ENCODE peak calls at places on chromosomes 12 and 14, in seven cellular contexts. G is colonic mucosa, M is fibroblast of the aortic adventitia, A is B cell, Q is fibroblast of lung, Z is AG09309, N is GM12865. O is an unnamed sample.

GRCh38 chr12:77925536-77926108 is 94.9 kb downstream of the NAV3 start:
- DNase-seq in Q (peak), Z (peak), G (peak), M (peak), N (peak), A (no peak), O (peak)

GRCh38 chr12:34600592-34601462 is 578.5 kb downstream of the ALG10 start:
- DNase-seq in M (no peak), A (no peak), G (no peak), Z (no peak), Q (no peak), N (no peak), O (peak)

GRCh38 chr14:99346470-99347080 is 74.6 kb upstream of the BCL11B start:
- DNase-seq in N (no peak), Q (no peak), Z (no peak), M (no peak), G (no peak), A (peak), O (no peak)

GRCh38 chr14:61102549-61103466 is 121.8 kb downstream of the SLC38A6 start:
- DNase-seq in Q (no peak), Z (no peak), M (no peak), G (no peak), A (no peak), N (peak), O (no peak)

GRCh38 chr14:39988939-39989338 is 556.7 kb upstream of the FBXO33 start:
- DNase-seq in A (no peak), M (peak), Z (peak), G (no peak), N (peak), Q (peak), O (no peak)

GRCh38 chr14:54349713-54350112 is 47.1 kb upstream of the CDKN3 start:
- DNase-seq in Q (no peak), A (no peak), M (no peak), G (no peak), Z (no peak), N (no peak), O (no peak)

GRCh38 chr14:21933681-21934080 is 260.1 kb upstream of the OR4E1 start:
- DNase-seq in Q (no peak), M (no peak), G (no peak), Z (no peak), N (no peak), A (no peak), O (no peak)

GRCh38 chr14:91368681-91369416 is 48.8 kb downstream of the CCDC88C start:
- DNase-seq in A (no peak), N (no peak), Z (no peak), Q (no peak), M (no peak), G (no peak), O (no peak)

GRCh38 chr12:78818487-78818886 is 46.1 kb upstream of the SYT1 start:
- DNase-seq in Z (no peak), G (no peak), N (no peak), M (no peak), A (no peak), Q (no peak), O (no peak)

GRCh38 chr12:47079894-47080724 is at the start of gene AMIGO2:
- DNase-seq in Q (peak), A (peak), N (no peak), Z (no peak), G (peak), M (peak), O (no peak)

GRCh38 chr12:14607561-14607960 is 39.9 kb upstream of the PLBD1 start:
- DNase-seq in Q (no peak), G (no peak), N (no peak), A (no peak), M (no peak), Z (no peak), O (no peak)

GRCh38 chr12:100521958-100522357 is 48.3 kb downstream of the NR1H4 start:
- DNase-seq in Z (no peak), N (no peak), A (no peak), Q (no peak), G (no peak), M (no peak), O (no peak)

GRCh38 chr12:65935906-65936528 is 111.7 kb downstream of the HMGA2 start:
- DNase-seq in M (no peak), A (no peak), Q (peak), G (no peak), Z (no peak), N (no peak), O (no peak)

GRCh38 chr12:69719336-69720316 is 19.0 kb upstream of the RAB3IP start:
- DNase-seq in Z (no peak), N (no peak), A (no peak), M (no peak), Q (no peak), G (no peak), O (no peak)

GRCh38 chr12:11727133-11727664 is 77.7 kb downstream of the ETV6 start:
- DNase-seq in Z (no peak), G (no peak), A (no peak), M (no peak), Q (no peak), N (peak), O (no peak)

GRCh38 chr14:100593751-100594624 is 6.8 kb upstream of the BEGAIN start:
- DNase-seq in M (no peak), G (no peak), Q (no peak), N (no peak), Z (no peak), A (no peak), O (no peak)

GRCh38 chr14:23057757-23058653 is 685 bp upstream of the CDH24 start:
- DNase-seq in Q (peak), G (peak), Z (no peak), N (peak), M (peak), A (peak), O (peak)

GRCh38 chr12:262817-263216 is at the start of gene SLC6A13:
- DNase-seq in M (no peak), Z (no peak), N (no peak), G (no peak), A (no peak), Q (peak), O (no peak)

GRCh38 chr14:59565112-59565511 is 11.5 kb downstream of the CCDC175 start:
- DNase-seq in M (no peak), A (no peak), Q (peak), G (peak), Z (no peak), N (no peak), O (no peak)

GRCh38 chr14:61281186-61281676 is at the start of gene TMEM30B:
- DNase-seq in Q (no peak), G (peak), A (no peak), N (no peak), M (no peak), Z (no peak), O (peak)

GRCh38 chr14:38210587-38211257 is 3.0 kb downstream of the SSTR1 start:
- DNase-seq in Z (no peak), G (no peak), A (no peak), N (no peak), Q (peak), M (peak), O (peak)

GRCh38 chr12:101775814-101776213 is 36.6 kb upstream of the SYCP3 start:
- DNase-seq in Q (no peak), G (no peak), Z (no peak), M (no peak), N (no peak), A (no peak), O (no peak)

GRCh38 chr12:127680516-127680915 is 586.5 kb upstream of the TMEM132C start:
- DNase-seq in Z (peak), N (no peak), M (peak), Q (no peak), A (no peak), G (no peak), O (no peak)

DNA sequence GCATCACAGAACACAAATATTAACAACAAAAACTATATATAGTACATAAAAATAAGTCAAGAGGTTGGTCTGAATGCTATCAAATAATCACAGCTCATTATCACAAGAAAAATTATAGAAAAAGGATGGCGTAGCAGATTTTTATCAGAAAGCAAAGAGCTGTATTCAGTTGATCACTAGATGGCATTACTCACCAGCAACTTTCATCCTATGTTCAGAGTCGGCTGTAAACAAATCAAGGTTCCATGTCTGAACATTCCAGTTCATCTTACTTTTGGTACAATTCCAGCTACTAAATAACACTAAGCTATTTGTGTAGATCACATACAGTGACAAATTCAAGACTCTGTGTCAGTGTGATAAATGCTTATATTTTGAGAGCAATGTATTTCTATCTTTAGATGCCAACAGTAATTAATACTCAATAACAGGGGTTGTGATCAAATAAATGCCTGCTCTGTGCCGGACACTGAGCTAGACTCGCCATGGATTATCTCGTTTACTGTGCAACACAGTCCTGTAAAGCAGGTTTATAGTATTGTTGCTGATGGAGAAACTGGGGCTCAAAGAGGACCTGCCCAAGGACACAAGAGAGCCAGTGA is 30.1 kb downstream of the NRDE2 start:
- DNase-seq in M (peak), Z (peak), N (peak), Q (peak), A (no peak), G (no peak), O (no peak)
- TF ChIP-seq CTCF in M (peak), Z (peak), N (peak), Q (peak), A (peak), G (peak), O (peak)

GRCh38 chr12:55659486-55660385 is 23.0 kb downstream of the OR10P1 start:
- DNase-seq in M (peak), A (no peak), Q (peak), G (no peak), Z (peak), N (peak), O (no peak)
- TF ChIP-seq CTCF in M (peak), A (peak), Q (peak), G (no peak), Z (peak), N (peak), O (peak)

GRCh38 chr12:67509987-67510386 is 138.6 kb upstream of the DYRK2 start:
- DNase-seq in Q (peak), Z (no peak), A (no peak), G (no peak), M (peak), N (no peak), O (no peak)

GRCh38 chr12:67508830-67509229 is 139.7 kb upstream of the DYRK2 start:
- DNase-seq in A (no peak), G (no peak), Z (no peak), N (no peak), Q (peak), M (no peak), O (no peak)

GRCh38 chr12:67501362-67501761 is 147.2 kb upstream of the DYRK2 start:
- DNase-seq in G (no peak), N (no peak), M (no peak), Q (no peak), A (no peak), Z (no peak), O (no peak)

GRCh38 chr12:67512061-67512460 is 136.5 kb upstream of the DYRK2 start:
- DNase-seq in M (peak), G (no peak), Z (no peak), A (no peak), N (no peak), Q (peak), O (no peak)

DNA sequence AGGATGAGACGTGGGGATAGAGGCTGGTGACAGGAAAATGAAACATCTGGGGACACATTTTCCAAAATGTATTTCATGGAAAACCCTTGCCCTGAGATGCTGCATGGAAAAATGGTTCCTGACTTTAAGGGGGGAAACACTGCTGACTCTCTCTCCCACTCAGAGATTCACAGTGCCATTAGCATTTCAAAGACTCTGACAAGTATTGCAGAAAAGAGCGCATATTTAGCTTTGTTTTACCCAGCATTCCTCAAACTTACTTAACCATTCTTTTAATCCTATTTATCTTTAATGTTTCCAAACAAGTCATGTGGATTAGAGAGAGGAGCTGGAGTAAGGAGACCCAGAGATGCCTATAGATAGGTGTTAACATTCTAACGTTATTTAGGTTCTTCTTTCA is 141.8 kb upstream of the DYRK2 start:
- DNase-seq in G (no peak), M (no peak), N (no peak), Q (no peak), A (no peak), Z (no peak), O (no peak)
- TF ChIP-seq CTCF in G (no peak), M (no peak), N (no peak), Q (no peak), A (no peak), Z (no peak), O (no peak)

DNA sequence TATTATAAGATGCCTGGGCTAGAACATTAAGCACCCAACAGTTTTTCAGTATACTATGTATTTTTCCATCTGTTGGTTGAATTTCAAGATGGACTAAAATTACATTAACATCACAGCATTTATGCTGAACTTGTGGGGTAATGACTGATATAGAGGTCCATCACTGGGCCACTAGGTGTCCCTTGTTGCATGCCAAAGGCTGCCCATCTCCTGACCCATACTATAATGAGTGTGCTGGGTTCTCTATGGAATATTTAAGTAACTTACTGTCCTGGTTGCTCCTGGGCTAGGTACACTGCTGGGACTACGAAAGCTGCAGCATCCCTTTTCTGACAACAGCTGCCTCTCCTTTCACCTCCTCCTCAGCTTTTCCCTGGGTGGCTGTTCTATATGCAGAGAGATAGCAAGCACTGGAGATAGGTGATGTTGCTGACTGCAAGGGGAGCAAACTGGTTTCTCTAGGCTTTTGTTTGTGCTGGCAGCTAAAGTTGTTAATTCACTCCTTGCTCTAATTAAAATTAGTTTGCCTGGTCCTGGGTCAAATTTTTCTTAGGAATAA is 138.6 kb upstream of the TRHDE start:
- DNase-seq in G (no peak), M (no peak), N (no peak), Z (no peak), Q (no peak), A (no peak), O (no peak)
- TF ChIP-seq CTCF in G (no peak), M (no peak), N (peak), Z (no peak), Q (no peak), A (no peak), O (no peak)

DNA sequence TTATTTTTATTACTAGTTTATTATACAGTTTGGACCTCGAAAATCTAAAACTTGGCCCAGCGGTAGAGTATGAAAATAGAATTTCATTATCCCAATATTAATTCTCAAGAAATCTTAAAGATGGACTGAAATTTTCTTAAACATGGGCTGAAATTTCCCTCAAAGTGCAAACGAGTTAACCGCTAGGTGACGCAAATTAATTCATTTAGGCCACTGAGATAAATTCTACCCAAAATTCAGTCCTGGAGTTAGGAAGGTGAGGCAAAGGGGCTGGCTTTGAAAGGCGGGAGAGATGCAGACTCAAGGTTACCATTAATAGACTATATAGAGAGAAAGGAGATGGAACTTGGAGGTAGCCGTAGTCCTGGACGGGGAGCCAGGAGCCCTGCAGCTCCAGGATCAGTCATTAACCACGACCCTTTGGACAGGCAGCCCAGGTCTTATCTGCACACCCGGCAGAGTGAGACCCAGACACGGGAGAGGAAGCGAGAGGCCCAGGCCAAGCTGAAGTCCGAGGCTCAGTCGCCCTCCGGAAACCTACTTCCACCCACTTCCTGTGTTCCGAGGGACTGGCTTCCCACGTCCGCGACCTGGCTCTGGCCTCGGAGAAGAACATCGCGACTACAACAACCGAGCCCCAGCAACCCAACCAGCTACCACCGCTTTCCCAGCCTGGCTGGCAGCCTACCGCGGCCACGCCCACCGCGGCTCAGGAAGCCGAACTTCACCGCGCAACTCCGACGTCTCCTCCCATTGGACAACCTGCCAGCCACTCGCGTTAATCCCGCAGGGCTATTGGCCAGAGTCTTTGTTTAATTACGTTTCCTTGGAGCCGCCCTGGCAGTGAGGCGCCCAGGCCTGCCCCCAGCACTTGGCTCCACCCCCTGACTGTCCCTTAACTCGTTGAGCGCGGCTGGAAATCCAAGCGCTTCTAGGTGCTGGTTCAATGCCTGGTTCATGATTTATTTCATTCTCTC is at the start of gene EFCAB11:
- DNase-seq in A (peak), M (peak), N (peak), Z (peak), G (peak), Q (peak), O (peak)
- TF ChIP-seq CTCF in A (peak), M (peak), N (peak), Z (peak), G (no peak), Q (peak), O (peak)